ENCODE peak calls at places on chromosomes 5 and 9, in seven cellular contexts. X, M, Y, D, A, H and K are unnamed samples. For H3K4me1, the result is how much of the 10 kb centered on the place peaks cover.

GRCh38 chr9:136093995-136094881 is 851 bp downstream of the NACC2 start:
- DNase-seq in M (peak), H (peak), Y (peak), A (peak), D (peak), X (peak), K (peak)

GRCh38 chr9:22683393-22684075 is 236.9 kb downstream of the DMRTA1 start:
- DNase-seq in A (no peak), D (no peak), X (no peak), M (no peak), H (no peak), Y (no peak), K (no peak)

GRCh38 chr5:149038336-149039075 is 24.4 kb downstream of the SH3TC2 start:
- DNase-seq in X (peak), H (no peak), Y (no peak), A (no peak), D (no peak), M (no peak), K (no peak)

GRCh38 chr5:137146402-137146889 is 352.7 kb downstream of the SPOCK1 start:
- DNase-seq in X (peak), H (no peak), D (no peak), Y (no peak), A (no peak), M (no peak), K (peak)

GRCh38 chr5:167466992-167467391 is 824.5 kb upstream of the WWC1 start:
- DNase-seq in H (no peak), Y (no peak), A (no peak), D (no peak), M (no peak), X (no peak), K (no peak)

GRCh38 chr9:73916016-73916673 is 581.0 kb upstream of the RORB start:
- DNase-seq in X (peak), D (no peak), A (peak), H (no peak), M (no peak), Y (no peak), K (peak)

GRCh38 chr5:113606298-113607134 is 93.0 kb downstream of the YTHDC2 start:
- DNase-seq in H (peak), D (no peak), A (peak), M (peak), Y (peak), X (peak), K (peak)

GRCh38 chr9:116891438-116891837 is 204.3 kb downstream of the TRIM32 start:
- DNase-seq in H (no peak), A (no peak), Y (no peak), M (no peak), X (no peak), D (no peak), K (no peak)

GRCh38 chr5:95050708-95051107 is 234.2 kb downstream of the MCTP1 start:
- DNase-seq in X (no peak), A (no peak), Y (no peak), H (no peak), D (no peak), M (no peak), K (no peak)

GRCh38 chr5:154191467-154192261 is 1.1 kb downstream of the GALNT10 start:
- DNase-seq in A (no peak), D (no peak), H (no peak), X (peak), M (no peak), Y (no peak), K (no peak)

GRCh38 chr9:86557918-86558317 is 203.7 kb upstream of the TUT7 start:
- DNase-seq in D (no peak), A (no peak), H (no peak), Y (no peak), M (no peak), X (no peak), K (no peak)

GRCh38 chr9:86562691-86563090 is 208.5 kb upstream of the TUT7 start:
- DNase-seq in M (no peak), A (no peak), X (no peak), D (no peak), H (no peak), Y (no peak), K (no peak)

DNA sequence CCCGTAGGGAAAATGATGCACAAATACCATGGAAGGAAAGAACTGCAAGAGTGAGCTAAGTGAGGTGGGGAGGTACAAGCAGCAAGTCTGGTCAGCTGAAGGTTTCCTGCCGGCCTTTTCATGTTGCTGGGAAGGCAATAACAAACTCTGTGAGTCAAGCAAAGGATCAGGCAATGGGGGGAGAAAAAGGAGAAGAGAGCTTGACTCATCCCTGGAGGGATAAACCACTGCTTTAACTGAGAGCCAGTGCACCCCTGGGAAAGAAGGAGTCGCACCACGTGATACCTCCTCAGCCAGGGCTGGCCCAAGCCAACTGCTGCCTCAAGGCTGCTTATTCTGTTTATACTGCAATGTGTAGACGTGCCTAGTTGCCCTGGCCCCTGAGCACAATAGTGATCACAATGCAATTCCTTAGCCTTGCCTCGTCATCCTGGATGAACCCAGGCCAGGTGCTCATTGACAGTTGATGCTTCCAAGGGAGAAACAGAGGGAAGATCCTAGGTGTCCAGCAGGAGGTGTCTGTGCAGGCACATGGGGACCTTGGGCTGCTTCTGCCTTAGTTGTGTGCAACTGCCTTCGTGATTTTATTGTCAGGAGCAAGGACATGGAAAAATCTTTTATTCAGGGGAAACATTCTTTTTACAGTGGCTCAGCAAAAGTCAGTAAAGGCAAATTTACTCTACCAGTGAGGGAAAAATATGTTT is 203.0 kb upstream of the TUT7 start:
- DNase-seq in Y (no peak), M (no peak), X (peak), H (peak), A (peak), D (no peak), K (no peak)
- TF ChIP-seq CTCF in Y (no peak), M (no peak), X (no peak), H (no peak), A (no peak), D (no peak), K (no peak)

GRCh38 chr5:163914911-163915310 is 409.5 kb downstream of the MAT2B start:
- DNase-seq in Y (no peak), M (no peak), D (peak), A (no peak), X (no peak), H (no peak), K (no peak)

GRCh38 chr5:163916856-163917255 is 411.4 kb downstream of the MAT2B start:
- DNase-seq in Y (no peak), D (no peak), H (no peak), X (peak), M (no peak), A (no peak), K (no peak)

GRCh38 chr5:163915481-163915961 is 410.1 kb downstream of the MAT2B start:
- DNase-seq in A (peak), D (peak), H (no peak), Y (no peak), X (peak), M (no peak), K (no peak)

GRCh38 chr5:163917741-163918140 is 412.3 kb downstream of the MAT2B start:
- DNase-seq in D (no peak), X (no peak), H (no peak), M (no peak), A (no peak), Y (no peak), K (no peak)

DNA sequence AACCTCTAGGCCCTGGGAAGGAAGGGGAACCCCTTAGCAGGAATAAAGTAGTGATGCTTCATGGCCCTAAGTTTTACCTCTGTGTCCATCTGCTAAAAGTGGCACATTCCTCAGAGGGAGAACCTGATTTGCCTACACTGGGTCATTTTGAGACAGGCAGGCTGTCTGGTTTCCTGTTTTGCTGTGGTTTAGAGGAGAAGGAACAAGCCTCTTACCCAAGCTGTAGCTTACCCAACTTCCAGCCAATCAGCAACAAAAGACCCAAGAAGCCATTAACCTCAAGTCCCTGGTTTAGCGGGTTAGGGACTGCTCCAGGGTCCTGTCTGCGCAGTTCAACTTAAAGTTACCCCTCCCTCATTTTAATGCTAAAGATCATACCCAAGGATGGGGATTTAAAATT is 411.0 kb downstream of the MAT2B start:
- DNase-seq in H (no peak), D (no peak), A (no peak), M (no peak), Y (no peak), X (peak), K (no peak)
- H3K4me3 ChIP-seq in H (no peak), D (no peak), A (no peak), M (no peak), Y (no peak), X (no peak), K (no peak)

GRCh38 chr5:142820447-142820846 is 50.3 kb downstream of the ARHGAP26 start:
- DNase-seq in D (no peak), H (no peak), X (no peak), A (no peak), M (no peak), Y (no peak), K (no peak)
- H3K4me1 ChIP-seq in D (under half), H (under half), X (under half), A (under half), M (half or more), Y (half or more), K (under half)

GRCh38 chr5:157827429-157827828 is 31.5 kb downstream of the CLINT1 start:
- DNase-seq in H (no peak), M (no peak), X (peak), Y (no peak), A (no peak), D (no peak), K (no peak)

GRCh38 chr5:157828031-157828948 is 30.7 kb downstream of the CLINT1 start:
- DNase-seq in A (no peak), M (no peak), H (no peak), Y (no peak), D (no peak), X (peak), K (no peak)

GRCh38 chr5:157823655-157824054 is 35.3 kb downstream of the CLINT1 start:
- DNase-seq in D (no peak), Y (no peak), H (no peak), M (no peak), A (no peak), X (no peak), K (no peak)

DNA sequence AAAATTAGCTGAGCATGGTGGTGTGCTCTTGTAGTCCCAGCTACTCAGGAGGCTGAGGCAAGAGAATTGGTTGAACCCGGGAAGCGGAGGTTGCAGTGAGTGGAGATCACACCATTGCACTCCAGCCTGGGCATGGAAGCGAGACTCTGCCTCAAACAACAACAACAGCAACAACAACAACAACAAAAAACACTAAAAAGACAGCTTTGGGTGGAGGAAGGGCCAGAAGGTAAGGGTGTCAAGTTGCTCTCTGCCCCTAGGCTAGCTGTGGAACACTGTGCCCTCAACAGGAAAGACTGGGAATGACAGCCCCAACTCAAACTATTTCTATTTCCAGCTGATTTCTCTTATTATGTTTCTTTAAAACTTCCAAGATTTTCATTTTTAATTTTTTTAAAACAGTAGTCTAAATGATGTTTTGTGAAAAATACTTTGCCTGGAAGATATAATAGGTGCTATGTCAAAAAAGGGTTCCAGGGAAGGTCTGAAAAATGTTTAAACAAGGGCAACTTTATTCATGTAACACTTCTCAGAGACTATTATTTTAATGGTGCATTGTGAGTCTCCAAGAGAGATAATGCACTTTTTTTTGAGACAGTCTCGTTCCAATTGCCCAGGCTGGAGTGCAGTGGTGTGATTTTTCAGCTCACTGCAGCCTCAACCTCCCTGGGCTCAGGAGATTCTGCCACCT is 29.9 kb downstream of the CLINT1 start:
- DNase-seq in H (no peak), D (no peak), X (no peak), A (peak), Y (no peak), M (no peak), K (peak)
- TF ChIP-seq CTCF in H (no peak), D (peak), X (peak), A (peak), Y (peak), M (no peak), K (peak)